ENCODE peak calls at places on chromosomes 13 and 19, in nine cellular contexts. K, Z, U, W, S, L, Y, I and A are unnamed samples.

GRCh38 chr19:872266-872951 is 12.9 kb downstream of the CFD start:
- DNase-seq in Y (no peak), S (no peak), Z (peak), K (no peak), U (peak), W (no peak), I (peak), L (peak), A (no peak)

GRCh38 chr13:36154567-36155231 is 23.5 kb upstream of the DCLK1 start:
- DNase-seq in I (no peak), U (no peak), Z (no peak), Y (no peak), W (no peak), K (no peak), S (no peak), L (no peak), A (no peak)

GRCh38 chr13:109755997-109756396 is 30.4 kb downstream of the IRS2 start:
- DNase-seq in S (no peak), I (no peak), K (no peak), W (no peak), U (no peak), Z (no peak), L (no peak), Y (no peak), A (no peak)

GRCh38 chr13:111482806-111483620 is 162.6 kb downstream of the TEX29 start:
- DNase-seq in K (no peak), I (no peak), L (no peak), Y (no peak), W (no peak), Z (no peak), U (no peak), S (no peak), A (no peak)

GRCh38 chr13:30049692-30050091 is 199.3 kb upstream of the UBL3 start:
- DNase-seq in Y (no peak), W (no peak), U (no peak), K (no peak), Z (no peak), I (no peak), S (no peak), L (no peak), A (no peak)

GRCh38 chr19:41373993-41374392 is 2.3 kb upstream of the TMEM91 start:
- DNase-seq in U (no peak), W (peak), K (no peak), S (peak), Y (peak), L (no peak), Z (no peak), I (peak), A (peak)

GRCh38 chr13:23161176-23161825 is 19.5 kb upstream of the SGCG start:
- DNase-seq in L (no peak), Z (no peak), U (no peak), I (no peak), Y (no peak), S (no peak), W (no peak), K (no peak), A (no peak)

GRCh38 chr13:29684441-29684840 is 89.0 kb upstream of the SLC7A1 start:
- DNase-seq in Y (no peak), I (no peak), L (no peak), S (peak), Z (no peak), U (no peak), K (peak), W (no peak), A (no peak)

GRCh38 chr19:4385291-4386037 is 14.9 kb downstream of the SH3GL1 start:
- DNase-seq in S (no peak), K (no peak), Z (no peak), W (no peak), Y (no peak), I (no peak), U (no peak), L (no peak), A (no peak)

GRCh38 chr19:50046649-50047503 is 21.1 kb downstream of the ZNF473 start:
- DNase-seq in Y (peak), K (peak), Z (peak), S (no peak), W (no peak), I (peak), L (peak), U (no peak), A (peak)

GRCh38 chr19:46639356-46640061 is 3.5 kb upstream of the GNG8 start:
- DNase-seq in Y (peak), U (no peak), L (no peak), K (no peak), S (peak), I (peak), W (no peak), Z (no peak), A (no peak)

GRCh38 chr13:73060251-73061160 is 1.7 kb downstream of the KLF5 start:
- DNase-seq in S (no peak), Z (no peak), U (peak), Y (peak), L (no peak), K (peak), I (no peak), W (peak), A (no peak)

GRCh38 chr13:33168326-33168960 is 117.1 kb downstream of the STARD13 start:
- DNase-seq in W (no peak), S (no peak), Y (no peak), L (no peak), I (no peak), Z (no peak), K (no peak), U (no peak), A (no peak)

GRCh38 chr19:47418595-47419036 is 711 bp downstream of the MEIS3 start:
- DNase-seq in I (no peak), Z (no peak), L (no peak), W (no peak), S (no peak), K (no peak), U (no peak), Y (no peak), A (no peak)

GRCh38 chr19:28297036-28297435 is 915.9 kb downstream of the UQCRFS1 start:
- DNase-seq in U (no peak), K (no peak), L (no peak), I (no peak), Z (no peak), W (no peak), S (no peak), Y (no peak), A (no peak)